ENCODE peak calls at places on chromosomes 7 and 10, in five cellular contexts. P is transverse colon, Z is pancreas, T is lower lobe of right lung, W is cardiac muscle cell. D is an unnamed sample.

GRCh38 chr10:26491934-26492333 is 53.8 kb downstream of the APBB1IP start:
- DNase-seq in P (no peak), Z (no peak), T (no peak), W (no peak), D (no peak)

GRCh38 chr10:99709480-99710229 is 22.3 kb downstream of the COX15 start:
- DNase-seq in P (no peak), Z (no peak), T (no peak), W (peak; percentile 73), D (no peak)

GRCh38 chr10:97757471-97757870 is 14.3 kb downstream of the SFRP5 start:
- DNase-seq in P (no peak), Z (peak; percentile 49), T (no peak), W (no peak), D (no peak)

GRCh38 chr10:70493660-70494234 is 15.2 kb downstream of the PALD1 start:
- DNase-seq in P (peak; percentile 73), Z (no peak), T (no peak), W (peak; percentile 75), D (peak; percentile 84)

GRCh38 chr10:44982496-44982895 is 3.9 kb upstream of the DEPP1 start:
- DNase-seq in P (no peak), Z (no peak), T (peak; percentile 42), W (no peak), D (no peak)

GRCh38 chr7:17274551-17275245 is 23.8 kb upstream of the AHR start:
- DNase-seq in P (no peak), Z (no peak), T (no peak), W (no peak), D (no peak)

GRCh38 chr7:13990984-13991790 is 1.7 kb upstream of the ETV1 start:
- DNase-seq in P (peak; percentile 92), Z (peak; percentile 91), T (peak; percentile 94), W (peak; percentile 98), D (peak; percentile 93)

GRCh38 chr7:111744501-111745155 is 182.3 kb upstream of the IMMP2L start:
- DNase-seq in P (no peak), Z (no peak), T (no peak), W (no peak), D (no peak)

GRCh38 chr7:96729795-96730194 is 20.1 kb upstream of the SEM1 start:
- DNase-seq in P (no peak), Z (no peak), T (no peak), W (no peak), D (no peak)

GRCh38 chr7:151083071-151083823 is at the start of gene TMUB1:
- DNase-seq in P (peak; percentile 86), Z (peak; percentile 90), T (peak; percentile 90), W (peak; percentile 83), D (no peak)

GRCh38 chr10:15651175-15651574 is 68.5 kb downstream of the ITGA8 start:
- DNase-seq in P (no peak), Z (no peak), T (no peak), W (no peak), D (no peak)

GRCh38 chr7:105185290-105186010 is 171.4 kb downstream of the KMT2E start:
- DNase-seq in P (no peak), Z (no peak), T (no peak), W (no peak), D (no peak)

GRCh38 chr7:129502708-129503685 is 666 bp downstream of the SMKR1 start:
- DNase-seq in P (no peak), Z (peak; percentile 57), T (no peak), W (peak; percentile 36), D (no peak)

GRCh38 chr10:71973777-71974488 is 9.7 kb downstream of the CHST3 start:
- DNase-seq in P (no peak), Z (no peak), T (no peak), W (no peak), D (no peak)

GRCh38 chr7:41817386-41817785 is 114.5 kb upstream of the INHBA start:
- DNase-seq in P (no peak), Z (no peak), T (no peak), W (no peak), D (no peak)

GRCh38 chr7:119377-120163 is 72.8 kb upstream of the FAM20C start:
- DNase-seq in P (peak; percentile 41), Z (no peak), T (peak; percentile 82), W (peak; percentile 21), D (peak; percentile 78)
- H3K27ac ChIP-seq in P (peak overlapping the region; percentile 41), Z (peak overlapping the region; percentile 44), T (peak overlapping the region; percentile 73), W (no peak overlapping the region), D (peak overlapping the region; percentile 99)

GRCh38 chr7:65872776-65873581 is at the start of gene VKORC1L1:
- DNase-seq in P (peak; percentile 97), Z (peak; percentile 98), T (peak; percentile 97), W (peak; percentile 95), D (peak; percentile 71)
- H3K27ac ChIP-seq in P (peak within 1 kb of the TSS; percentile 89), Z (peak within 1 kb of the TSS; percentile 64), T (peak within 1 kb of the TSS; percentile 84), W (peak within 1 kb of the TSS; percentile 85), D (peak within 1 kb of the TSS; percentile 93)

DNA sequence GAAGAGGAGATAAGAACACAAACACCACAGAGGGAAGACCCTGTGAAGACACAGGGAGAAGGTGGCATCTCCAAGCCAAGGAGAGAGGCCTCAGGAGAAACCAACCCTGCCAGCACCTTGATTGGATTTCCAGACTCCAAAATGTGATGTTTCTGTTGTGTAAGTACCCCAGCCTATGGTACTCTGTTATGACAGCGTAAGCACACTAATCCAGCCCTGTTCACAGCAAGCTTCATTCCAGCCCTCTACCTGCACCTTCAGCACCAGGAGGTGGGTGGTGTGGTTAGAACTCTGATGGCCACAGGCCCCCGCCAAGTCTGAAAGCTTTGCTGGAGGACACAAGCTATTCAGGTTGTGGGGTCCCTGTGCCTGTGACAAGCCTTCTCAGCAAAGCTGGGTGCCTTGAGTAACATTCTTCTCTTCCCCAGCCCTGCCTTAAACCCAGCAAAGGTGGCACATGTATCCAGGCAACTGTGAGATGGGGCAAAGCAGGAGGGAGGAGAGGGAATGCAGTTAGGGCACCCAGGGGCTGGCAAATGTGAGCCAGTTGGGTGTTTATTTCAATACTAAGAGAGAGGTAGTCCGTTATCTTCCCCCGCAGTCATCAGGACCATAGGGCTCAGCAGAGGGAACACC is 4.5 kb downstream of the VSTM4 start:
- DNase-seq in P (no peak), Z (no peak), T (no peak), W (no peak), D (no peak)
- H3K27ac ChIP-seq in P (peak overlapping the region; percentile 28), Z (no peak overlapping the region), T (no peak overlapping the region), W (no peak overlapping the region), D (no peak overlapping the region)

DNA sequence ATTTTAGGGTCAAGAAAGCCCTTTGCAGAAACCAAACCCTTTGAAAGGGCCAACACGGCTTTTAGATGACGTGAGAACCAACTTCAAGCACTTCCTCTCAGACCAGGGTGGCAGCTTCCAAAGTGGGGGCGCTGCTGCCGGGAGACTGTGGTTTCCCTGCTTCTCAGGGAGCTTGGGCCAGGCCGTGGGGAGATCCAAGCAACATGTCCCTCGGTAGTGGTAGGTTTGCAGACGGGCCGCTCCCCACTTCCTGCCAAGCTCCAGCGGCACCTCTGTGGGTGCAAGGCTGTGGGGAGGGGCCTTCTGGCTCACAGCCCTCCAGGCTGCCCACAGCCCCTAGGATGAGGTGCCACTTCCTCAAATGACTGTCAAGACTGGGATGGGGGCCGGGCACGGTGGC is 132.4 kb downstream of the FAM53B start:
- DNase-seq in P (peak; percentile 42), Z (no peak), T (peak; percentile 63), W (no peak), D (peak; percentile 76)
- H3K27ac ChIP-seq in P (no peak overlapping the region), Z (no peak overlapping the region), T (no peak overlapping the region), W (no peak overlapping the region), D (peak overlapping the region; percentile 82)

GRCh38 chr7:22129166-22129565 is 183.5 kb upstream of the CDCA7L start:
- DNase-seq in P (no peak), Z (no peak), T (no peak), W (no peak), D (no peak)
- H3K27ac ChIP-seq in P (no peak overlapping the region), Z (no peak overlapping the region), T (no peak overlapping the region), W (no peak overlapping the region), D (no peak overlapping the region)

GRCh38 chr7:3176112-3176836 is 124.8 kb upstream of the SDK1 start:
- DNase-seq in P (no peak), Z (no peak), T (peak; percentile 6), W (no peak), D (no peak)

GRCh38 chr7:3168869-3169268 is 125.2 kb upstream of the CARD11 start:
- DNase-seq in P (no peak), Z (no peak), T (peak; percentile 6), W (no peak), D (no peak)

GRCh38 chr7:3174515-3175318 is 126.3 kb upstream of the SDK1 start:
- DNase-seq in P (no peak), Z (no peak), T (peak; percentile 14), W (no peak), D (no peak)

GRCh38 chr7:3177271-3177670 is 123.8 kb upstream of the SDK1 start:
- DNase-seq in P (no peak), Z (no peak), T (no peak), W (no peak), D (no peak)

GRCh38 chr7:3172768-3173280 is 128.2 kb upstream of the SDK1 start:
- DNase-seq in P (no peak), Z (no peak), T (peak; percentile 25), W (no peak), D (no peak)
- H3K27ac ChIP-seq in P (no peak overlapping the region), Z (no peak overlapping the region), T (no peak overlapping the region), W (no peak overlapping the region), D (no peak overlapping the region)

GRCh38 chr10:77393411-77393810 is 244.2 kb downstream of the KCNMA1 start:
- DNase-seq in P (no peak), Z (no peak), T (no peak), W (no peak), D (no peak)

GRCh38 chr10:77392236-77392721 is 245.3 kb downstream of the KCNMA1 start:
- DNase-seq in P (no peak), Z (no peak), T (no peak), W (no peak), D (no peak)

GRCh38 chr10:77390481-77390891 is 247.1 kb downstream of the KCNMA1 start:
- DNase-seq in P (no peak), Z (no peak), T (no peak), W (peak; percentile 34), D (no peak)

GRCh38 chr10:77392851-77393250 is 244.8 kb downstream of the KCNMA1 start:
- DNase-seq in P (no peak), Z (no peak), T (peak; percentile 53), W (no peak), D (no peak)

GRCh38 chr10:77391605-77392235 is 245.9 kb downstream of the KCNMA1 start:
- DNase-seq in P (peak; percentile 83), Z (peak; percentile 91), T (peak; percentile 67), W (peak; percentile 86), D (peak; percentile 26)
- H3K27ac ChIP-seq in P (peak overlapping the region; percentile 66), Z (no peak overlapping the region), T (no peak overlapping the region), W (no peak overlapping the region), D (no peak overlapping the region)

GRCh38 chr10:14439451-14440259 is 108.9 kb upstream of the FRMD4A start:
- DNase-seq in P (no peak), Z (no peak), T (no peak), W (no peak), D (no peak)
- H3K27ac ChIP-seq in P (no peak overlapping the region), Z (no peak overlapping the region), T (no peak overlapping the region), W (no peak overlapping the region), D (no peak overlapping the region)

GRCh38 chr7:22442187-22442886 is 57.7 kb downstream of the STEAP1B start:
- DNase-seq in P (no peak), Z (no peak), T (peak; percentile 49), W (no peak), D (no peak)

GRCh38 chr7:22444181-22444966 is 55.6 kb downstream of the STEAP1B start:
- DNase-seq in P (peak; percentile 65), Z (no peak), T (no peak), W (no peak), D (no peak)

GRCh38 chr7:22441157-22441556 is 58.8 kb downstream of the STEAP1B start:
- DNase-seq in P (no peak), Z (no peak), T (no peak), W (no peak), D (no peak)

GRCh38 chr7:22443370-22444180 is 56.4 kb downstream of the STEAP1B start:
- DNase-seq in P (peak; percentile 48), Z (no peak), T (no peak), W (no peak), D (no peak)

GRCh38 chr7:22442887-22443369 is 57.1 kb downstream of the STEAP1B start:
- DNase-seq in P (no peak), Z (no peak), T (no peak), W (no peak), D (no peak)
- H3K27ac ChIP-seq in P (peak overlapping the region; percentile 76), Z (peak overlapping the region; percentile 87), T (no peak overlapping the region), W (no peak overlapping the region), D (no peak overlapping the region)

D was measured in HL-60.